ENCODE peak calls at places on chromosomes 4 and X, in eight cellular contexts. O is astrocyte, G is mammary epithelial cell, T is IMR-90, W is neural progenitor cell, R is GM23338, Q is A549, Z is OCI-LY7. N is an unnamed sample.

GRCh38 chr4:6343950-6344408 is 74.3 kb downstream of the WFS1 start:
- DNase-seq in Q (peak), Z (peak), G (peak), W (no peak), T (peak), O (peak), R (no peak), N (peak)

GRCh38 chrX:19225906-19226305 is 103.6 kb upstream of the ADGRG2 start:
- DNase-seq in Z (no peak), O (no peak), W (peak), T (peak), Q (peak), G (no peak), R (peak), N (peak)

GRCh38 chr4:126697748-126698147 is 935.0 kb upstream of the INTU start:
- DNase-seq in Z (no peak), W (no peak), O (peak), R (no peak), Q (no peak), T (peak), G (peak), N (no peak)

GRCh38 chr4:2268357-2269205 is 6.7 kb upstream of the MXD4 start:
- DNase-seq in Z (no peak), R (no peak), Q (no peak), O (no peak), T (no peak), G (no peak), W (no peak), N (no peak)

GRCh38 chr4:36281384-36282106 is at the start of gene DTHD1:
- DNase-seq in Q (no peak), G (peak), R (no peak), W (no peak), T (no peak), Z (no peak), O (no peak), N (no peak)

GRCh38 chr4:77449996-77450395 is 155.6 kb upstream of the CXCL13 start:
- DNase-seq in G (no peak), O (no peak), T (no peak), Z (no peak), W (no peak), R (no peak), Q (no peak), N (no peak)

GRCh38 chr4:29319663-29320340 is 1400.4 kb upstream of the PCDH7 start:
- DNase-seq in Q (no peak), G (no peak), R (no peak), W (no peak), O (no peak), T (no peak), Z (no peak), N (no peak)

GRCh38 chr4:146522862-146523205 is 1.1 kb upstream of the SLC10A7 start:
- DNase-seq in O (no peak), Z (peak), T (peak), W (no peak), Q (peak), G (peak), R (peak), N (no peak)

GRCh38 chr4:2402053-2402452 is 16.4 kb downstream of the ZFYVE28 start:
- DNase-seq in O (peak), Z (no peak), Q (no peak), R (peak), W (peak), T (no peak), G (peak), N (no peak)

GRCh38 chrX:137432609-137433008 is 133.3 kb upstream of the ZIC3 start:
- DNase-seq in R (peak), O (no peak), G (no peak), Q (no peak), T (no peak), Z (peak), W (peak), N (peak)

GRCh38 chr4:1855334-1856070 is 454 bp downstream of the LETM1 start:
- DNase-seq in R (no peak), Z (peak), G (no peak), T (no peak), Q (no peak), W (peak), O (no peak), N (peak)

GRCh38 chr4:86895692-86896488 is 3.7 kb upstream of the C4orf36 start:
- DNase-seq in T (peak), W (peak), Z (peak), Q (peak), R (peak), O (peak), G (peak), N (peak)

GRCh38 chr4:184351560-184352451 is 122.5 kb downstream of the IRF2 start:
- DNase-seq in R (no peak), Z (no peak), O (no peak), W (no peak), G (no peak), Q (no peak), T (no peak), N (peak)

DNA sequence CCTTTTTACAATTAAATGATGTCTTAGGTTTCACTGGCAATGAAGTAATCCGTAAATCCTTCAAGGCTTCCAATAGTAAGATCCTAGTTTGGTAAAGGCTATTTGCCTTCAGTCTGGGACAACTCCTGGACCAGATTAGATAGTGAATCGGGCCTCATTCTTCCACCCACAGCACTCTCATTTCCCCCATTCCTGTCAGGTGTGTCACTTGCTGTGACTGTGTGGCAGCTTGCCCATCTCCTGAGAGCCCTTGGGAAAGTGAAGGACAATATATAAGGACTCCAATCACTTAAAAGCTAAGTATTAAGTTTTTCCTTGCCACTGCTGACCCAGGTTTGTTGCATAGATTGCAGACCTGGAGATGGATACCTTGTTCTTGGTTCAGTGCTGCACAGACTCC is 3.3 kb upstream of the GASK1B start:
- DNase-seq in Z (no peak), T (peak), W (no peak), O (peak), Q (no peak), R (no peak), G (peak), N (no peak)
- H3K4me2 ChIP-seq in Z (no peak), T (no peak), W (no peak), O (peak), Q (no peak), R (no peak), G (peak), N (no peak)

GRCh38 chr4:41569957-41570356 is 32.0 kb downstream of the LIMCH1 start:
- DNase-seq in W (peak), G (no peak), O (no peak), T (no peak), Z (no peak), R (no peak), Q (no peak), N (no peak)
- TF ChIP-seq CTCF in W (no peak), G (no peak), O (no peak), T (no peak), Z (no peak), R (no peak), Q (no peak), N (no peak)

GRCh38 chr4:38904090-38904666 is 36.6 kb downstream of the FAM114A1 start:
- DNase-seq in T (no peak), W (no peak), O (no peak), Q (no peak), Z (no peak), R (peak), G (no peak), N (no peak)
- H3K4me3 ChIP-seq in T (no peak), W (no peak), O (no peak), Q (no peak), Z (no peak), R (no peak), G (no peak), N (no peak)

GRCh38 chr4:163243297-163243981 is 76.7 kb upstream of the NAF1 start:
- DNase-seq in O (no peak), Z (no peak), Q (no peak), R (no peak), W (no peak), G (no peak), T (no peak), N (no peak)
- H3K4me2 ChIP-seq in O (no peak), Z (no peak), Q (no peak), R (no peak), W (no peak), G (no peak), T (no peak), N (no peak)

GRCh38 chr4:93791570-93792195 is 36.9 kb upstream of the ATOH1 start:
- DNase-seq in R (peak), W (peak), O (peak), Q (peak), G (peak), T (peak), Z (peak), N (peak)

GRCh38 chr4:93786149-93786548 is 42.4 kb upstream of the ATOH1 start:
- DNase-seq in O (no peak), G (no peak), R (no peak), T (no peak), W (no peak), Z (no peak), Q (no peak), N (no peak)

GRCh38 chr4:93788712-93789111 is 39.8 kb upstream of the ATOH1 start:
- DNase-seq in O (no peak), Q (peak), Z (peak), G (peak), R (peak), W (peak), T (peak), N (peak)
- TF ChIP-seq CTCF in O (peak), Q (peak), Z (peak), G (peak), R (peak), W (peak), T (peak), N (peak)

DNA sequence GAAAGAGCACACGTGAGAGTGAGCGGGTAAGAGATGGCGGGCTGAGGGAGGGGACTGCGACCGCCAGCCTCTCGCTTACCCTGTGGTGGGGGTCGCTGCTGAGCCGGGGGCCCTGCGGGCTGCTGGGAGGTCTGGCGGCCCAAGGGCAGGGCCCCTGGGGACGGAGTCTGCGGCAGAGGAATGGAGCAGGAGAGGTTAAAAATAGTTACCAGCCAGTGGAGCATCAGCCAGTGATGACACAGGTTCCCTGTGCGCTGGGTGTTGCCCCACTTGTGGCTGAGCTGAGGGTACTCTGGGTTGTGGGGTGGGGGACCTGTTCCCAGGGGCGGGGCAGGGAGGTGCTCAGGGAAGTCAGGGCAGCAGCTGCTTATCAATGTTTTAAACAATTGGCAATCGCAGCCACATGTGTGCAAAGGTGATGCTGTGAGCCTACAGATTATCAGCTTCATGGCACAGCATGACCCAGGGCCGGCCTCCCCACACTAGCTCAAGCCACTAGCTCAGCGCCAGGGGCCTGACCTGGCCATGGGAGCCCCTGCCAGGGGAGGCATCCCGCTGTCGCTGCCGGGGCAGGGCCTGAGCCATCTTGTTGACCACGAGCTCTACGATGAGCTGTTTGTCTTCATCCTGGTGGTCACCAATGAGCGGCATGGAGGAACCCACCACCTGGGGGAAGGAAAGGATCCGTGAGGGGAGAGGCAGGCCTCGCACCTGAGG is 7.5 kb upstream of the TIMP1 start:
- DNase-seq in T (no peak), Z (no peak), G (no peak), Q (no peak), W (no peak), O (no peak), R (peak), N (no peak)
- H3K4me3 ChIP-seq in T (no peak), Z (no peak), G (no peak), Q (no peak), W (peak), O (no peak), R (peak), N (no peak)

GRCh38 chrX:154731881-154732280 is 19.0 kb downstream of the GAB3 start:
- DNase-seq in Q (no peak), G (no peak), T (peak), R (no peak), W (no peak), O (no peak), Z (no peak), N (no peak)

GRCh38 chrX:154733072-154733425 is 17.8 kb downstream of the GAB3 start:
- DNase-seq in W (no peak), G (no peak), R (no peak), T (no peak), Q (no peak), O (no peak), Z (no peak), N (no peak)

GRCh38 chrX:154735695-154736393 is 15.0 kb downstream of the GAB3 start:
- DNase-seq in W (no peak), Z (no peak), Q (no peak), O (peak), T (peak), G (peak), R (no peak), N (no peak)

GRCh38 chrX:154732421-154733071 is 18.3 kb downstream of the GAB3 start:
- DNase-seq in W (no peak), R (no peak), G (peak), T (peak), Z (no peak), Q (no peak), O (peak), N (no peak)

GRCh38 chrX:154734101-154734781 is 16.6 kb downstream of the GAB3 start:
- DNase-seq in W (no peak), Z (no peak), O (peak), T (peak), Q (no peak), R (no peak), G (peak), N (no peak)
- H3K4me2 ChIP-seq in W (no peak), Z (no peak), O (peak), T (peak), Q (peak), R (no peak), G (peak), N (no peak)

GRCh38 chrX:131041652-131042051 is 16.5 kb upstream of the ARHGAP36 start:
- DNase-seq in W (no peak), Q (no peak), G (no peak), T (no peak), Z (no peak), R (no peak), O (no peak), N (no peak)
- TF ChIP-seq CTCF in W (no peak), Q (no peak), G (no peak), T (no peak), Z (no peak), R (no peak), O (no peak), N (no peak)

DNA sequence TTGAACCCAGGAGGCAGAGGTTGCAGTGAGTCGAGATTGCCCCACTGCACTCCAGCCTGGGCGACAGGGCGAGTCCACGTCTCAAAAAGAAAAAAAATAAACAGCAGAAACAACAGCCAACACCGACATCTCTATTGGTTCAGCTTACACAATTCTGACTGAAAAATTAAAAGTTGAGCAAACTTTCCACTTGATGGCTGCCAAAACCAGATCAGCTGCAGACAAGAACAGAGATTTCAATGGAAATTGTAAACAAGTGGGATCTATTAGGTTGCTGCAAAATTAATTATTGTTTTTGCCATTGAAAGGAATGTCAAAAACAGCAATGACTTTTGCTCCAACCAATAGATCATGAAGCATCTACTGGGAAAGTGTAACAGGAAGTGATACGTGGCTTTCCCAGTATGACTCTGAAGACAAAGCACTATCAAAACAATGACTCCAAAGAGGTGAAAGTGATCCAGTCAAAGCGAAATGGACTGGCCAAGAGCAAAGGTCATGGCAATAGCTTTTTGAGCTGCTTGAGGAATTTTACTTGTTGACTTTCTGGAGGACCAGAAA is 26.3 kb downstream of the UPF3B start:
- DNase-seq in O (peak), T (peak), R (peak), Q (no peak), Z (no peak), W (no peak), G (peak), N (no peak)
- H3K4me3 ChIP-seq in O (no peak), T (no peak), R (no peak), Q (no peak), Z (no peak), W (no peak), G (no peak), N (no peak)

GRCh38 chr4:17968721-17969120 is 52.8 kb downstream of the LCORL start:
- DNase-seq in Z (no peak), G (peak), T (no peak), R (no peak), Q (no peak), O (no peak), W (no peak), N (no peak)
- H3K4me2 ChIP-seq in Z (no peak), G (peak), T (no peak), R (no peak), Q (no peak), O (no peak), W (no peak), N (no peak)